ENCODE peak calls at places on chromosomes 12 and 14, in seven cellular contexts. Y, H, R, M, G, S and B are unnamed samples. For H3K4me1 and H3K36me3, the result is how much of the 10 kb centered on the place peaks cover.

GRCh38 chr12:19131020-19131431 is 1.5 kb downstream of the PLEKHA5 start:
- DNase-seq in Y (no peak), H (no peak), R (peak), M (peak), G (peak), S (peak), B (no peak)

GRCh38 chr14:58082491-58083098 is 69.4 kb downstream of the ARMH4 start:
- DNase-seq in Y (no peak), H (no peak), R (no peak), M (no peak), G (no peak), S (no peak), B (no peak)

GRCh38 chr14:75885829-75886228 is 96.0 kb downstream of the TGFB3 start:
- DNase-seq in Y (no peak), H (no peak), R (no peak), M (no peak), G (no peak), S (no peak), B (no peak)

GRCh38 chr12:96861656-96862055 is 45.4 kb upstream of the NEDD1 start:
- DNase-seq in Y (no peak), H (no peak), R (no peak), M (no peak), G (no peak), S (no peak), B (no peak)

GRCh38 chr12:121404734-121405133 is 4.8 kb downstream of the RNF34 start:
- DNase-seq in Y (no peak), H (no peak), R (no peak), M (peak), G (no peak), S (no peak), B (no peak)

GRCh38 chr12:89345830-89346740 is 6.2 kb downstream of the DUSP6 start:
- DNase-seq in Y (peak), H (peak), R (peak), M (no peak), G (peak), S (peak), B (peak)

GRCh38 chr12:115794659-115795081 is 482.8 kb downstream of the MED13L start:
- DNase-seq in Y (peak), H (no peak), R (peak), M (peak), G (no peak), S (no peak), B (no peak)

GRCh38 chr14:100840286-100840685 is 14.4 kb downstream of the MEG3 start:
- DNase-seq in Y (no peak), H (no peak), R (no peak), M (no peak), G (no peak), S (peak), B (no peak)

GRCh38 chr12:52335598-52336262 is 14.5 kb upstream of the KRT83 start:
- DNase-seq in Y (no peak), H (no peak), R (peak), M (no peak), G (no peak), S (no peak), B (no peak)

GRCh38 chr12:54052745-54053624 is 650 bp upstream of the HOXC4 start:
- DNase-seq in Y (peak), H (no peak), R (no peak), M (no peak), G (no peak), S (no peak), B (no peak)

GRCh38 chr12:48968467-48968866 is 3.1 kb downstream of the WNT10B start:
- DNase-seq in Y (no peak), H (no peak), R (no peak), M (no peak), G (no peak), S (no peak), B (no peak)

GRCh38 chr12:24012528-24012927 is 63.1 kb upstream of the SOX5 start:
- DNase-seq in Y (no peak), H (no peak), R (no peak), M (peak), G (no peak), S (no peak), B (no peak)

GRCh38 chr12:94614288-94614721 is 36.1 kb downstream of the TMCC3 start:
- DNase-seq in Y (peak), H (no peak), R (no peak), M (no peak), G (no peak), S (peak), B (no peak)

GRCh38 chr14:43438056-43438455 is 1069.0 kb downstream of the FSCB start:
- DNase-seq in Y (no peak), H (no peak), R (no peak), M (no peak), G (no peak), S (no peak), B (no peak)

GRCh38 chr12:123131291-123131831 is 19.5 kb downstream of the PITPNM2 start:
- DNase-seq in Y (peak), H (no peak), R (peak), M (no peak), G (no peak), S (no peak), B (no peak)

GRCh38 chr12:55658635-55659391 is 22.1 kb downstream of the OR10P1 start:
- DNase-seq in Y (peak), H (no peak), R (no peak), M (no peak), G (no peak), S (no peak), B (no peak)

GRCh38 chr12:51437471-51437870 is 12.8 kb downstream of the SLC4A8 start:
- DNase-seq in Y (no peak), H (no peak), R (no peak), M (no peak), G (no peak), S (no peak), B (no peak)

GRCh38 chr12:93722179-93722578 is 45.0 kb downstream of the CRADD start:
- DNase-seq in Y (no peak), H (no peak), R (no peak), M (no peak), G (no peak), S (no peak), B (no peak)

GRCh38 chr12:28955921-28956320 is 193.2 kb upstream of the FAR2 start:
- DNase-seq in Y (no peak), H (no peak), R (no peak), M (no peak), G (no peak), S (no peak), B (no peak)

GRCh38 chr12:50690923-50691322 is 73.0 kb upstream of the ATF1 start:
- DNase-seq in Y (no peak), H (no peak), R (no peak), M (peak), G (peak), S (no peak), B (no peak)

GRCh38 chr14:65787461-65787860 is 374.9 kb downstream of the FUT8 start:
- DNase-seq in Y (no peak), H (no peak), R (no peak), M (no peak), G (no peak), S (no peak), B (no peak)

GRCh38 chr14:35949933-35950332 is 123.8 kb downstream of the BRMS1L start:
- DNase-seq in Y (no peak), H (no peak), R (no peak), M (peak), G (no peak), S (peak), B (no peak)

GRCh38 chr12:71627438-71628002 is 36.1 kb downstream of the ZFC3H1 start:
- DNase-seq in Y (no peak), H (no peak), R (no peak), M (no peak), G (no peak), S (no peak), B (no peak)

GRCh38 chr14:81471062-81471461 is 62.6 kb downstream of the SEL1L start:
- DNase-seq in Y (no peak), H (no peak), R (no peak), M (no peak), G (no peak), S (no peak), B (no peak)

GRCh38 chr12:50050410-50051280 is 6.8 kb upstream of the ASIC1 start:
- DNase-seq in Y (peak), H (peak), R (peak), M (peak), G (peak), S (peak), B (peak)

GRCh38 chr14:49861923-49862673 is 9.5 kb upstream of the NEMF start:
- DNase-seq in Y (peak), H (peak), R (peak), M (peak), G (peak), S (peak), B (peak)
- TF ChIP-seq CTCF in Y (peak), H (peak), R (peak), M (peak), G (peak), S (peak), B (peak)

DNA sequence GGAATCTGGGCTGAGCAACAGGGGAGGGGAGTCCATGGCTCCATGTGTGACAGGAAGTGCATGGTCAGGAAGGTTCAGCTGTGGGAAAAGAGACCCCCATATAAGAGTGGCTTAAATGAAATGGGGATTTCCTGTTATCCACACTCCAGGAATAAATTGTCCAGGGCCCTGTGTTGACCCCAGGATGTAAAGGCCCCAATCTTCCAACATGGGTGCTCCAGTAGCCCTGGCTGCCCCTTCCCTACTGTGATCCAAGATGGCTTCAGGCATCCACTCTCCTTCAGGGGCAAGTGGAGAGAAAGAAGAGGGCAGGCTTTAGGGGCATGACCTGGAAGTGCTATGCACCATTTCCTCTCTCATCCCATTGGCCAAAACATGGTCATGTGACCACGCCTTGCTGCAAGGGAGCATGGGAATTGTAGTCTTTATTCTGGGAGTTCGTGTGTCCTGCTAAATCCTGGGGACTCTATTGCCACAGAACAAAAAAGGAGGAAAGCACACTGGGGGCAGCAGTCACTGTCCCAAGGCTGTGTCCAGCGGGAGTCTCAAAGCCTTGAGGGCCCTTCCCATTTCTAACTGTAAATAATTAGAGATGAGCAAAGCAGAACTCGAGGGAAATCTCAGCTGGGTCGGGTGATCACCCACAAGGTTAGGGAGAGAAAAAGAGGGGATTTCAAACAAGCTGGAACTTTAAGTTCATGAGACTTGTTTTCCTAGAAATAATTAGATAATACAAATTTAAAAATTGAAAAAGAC is 289.2 kb downstream of the ADGRD1 start:
- DNase-seq in Y (peak), H (no peak), R (no peak), M (no peak), G (peak), S (peak), B (no peak)
- H3K4me1 ChIP-seq in Y (under half), H (under half), R (under half), M (under half), G (under half), S (under half), B (under half)

GRCh38 chr12:6582196-6582595 is 14.1 kb upstream of the NOP2 start:
- DNase-seq in Y (peak), H (no peak), R (no peak), M (no peak), G (no peak), S (peak), B (no peak)

GRCh38 chr12:6584293-6584692 is 16.2 kb upstream of the NOP2 start:
- DNase-seq in Y (no peak), H (no peak), R (no peak), M (no peak), G (no peak), S (no peak), B (no peak)

GRCh38 chr12:6582959-6583358 is 14.9 kb upstream of the NOP2 start:
- DNase-seq in Y (no peak), H (no peak), R (no peak), M (no peak), G (no peak), S (no peak), B (no peak)
- H3K36me3 ChIP-seq in Y (half or more), H (under half), R (under half), M (half or more), G (half or more), S (under half), B (half or more)

DNA sequence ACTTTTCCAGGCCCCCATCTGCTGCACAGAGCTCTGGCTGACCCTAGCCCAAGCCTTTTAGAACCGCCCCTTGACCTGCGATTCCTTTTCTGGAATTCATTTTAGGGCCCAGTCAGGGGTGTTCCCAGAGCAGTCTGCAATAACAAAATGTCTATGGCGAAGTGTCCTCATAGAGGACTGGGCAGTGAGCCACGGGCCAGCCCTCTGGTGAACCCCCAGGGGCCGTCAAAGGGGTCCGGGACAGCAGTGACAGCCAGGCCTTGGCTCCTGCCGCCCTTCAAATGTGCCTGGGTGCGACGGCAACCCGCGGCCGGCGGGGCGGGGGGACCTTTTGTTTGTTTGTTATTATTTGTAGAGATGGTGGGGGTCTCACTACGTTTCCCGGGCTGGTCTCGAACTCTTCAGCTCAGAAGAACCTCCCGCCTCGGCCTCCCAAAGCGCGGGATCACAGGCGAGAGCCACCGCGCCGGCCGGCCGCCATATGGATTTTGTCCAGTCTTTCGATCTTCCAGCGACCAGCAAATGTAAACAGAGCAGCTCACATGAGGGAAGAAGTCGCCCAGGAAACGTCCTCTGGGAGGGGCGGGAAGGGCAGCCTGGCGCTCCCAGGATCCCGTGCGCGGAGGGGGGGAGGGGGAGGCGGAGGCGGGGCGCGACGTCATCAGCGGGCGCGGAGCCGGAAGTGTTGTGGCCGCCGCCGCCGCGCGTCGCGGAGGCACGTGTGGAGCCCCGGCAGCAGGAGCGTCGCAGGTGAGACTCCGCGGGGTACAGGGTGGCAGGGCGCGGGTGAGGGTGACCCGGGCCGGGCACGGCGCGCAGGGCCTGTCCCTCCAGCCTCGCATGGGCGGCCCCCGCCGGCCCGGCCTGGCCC is at the start of gene TRMT61A:
- DNase-seq in Y (peak), H (peak), R (peak), M (peak), G (peak), S (peak), B (peak)
- TF ChIP-seq CTCF in Y (no peak), H (no peak), R (no peak), M (no peak), G (no peak), S (no peak), B (no peak)

GRCh38 chr12:68341822-68342221 is 9.7 kb upstream of the MDM1 start:
- DNase-seq in Y (no peak), H (no peak), R (no peak), M (peak), G (no peak), S (no peak), B (no peak)
- H3K4me1 ChIP-seq in Y (under half), H (under half), R (under half), M (half or more), G (under half), S (under half), B (under half)

GRCh38 chr12:332581-333205 is 56.4 kb downstream of the KDM5A start:
- DNase-seq in Y (no peak), H (no peak), R (no peak), M (no peak), G (no peak), S (no peak), B (no peak)
- H3K36me3 ChIP-seq in Y (half or more), H (under half), R (under half), M (half or more), G (half or more), S (under half), B (under half)

GRCh38 chr12:26153421-26154154 is 28.8 kb upstream of the BHLHE41 start:
- DNase-seq in Y (no peak), H (no peak), R (no peak), M (peak), G (peak), S (no peak), B (no peak)
- TF ChIP-seq CTCF in Y (peak), H (no peak), R (no peak), M (no peak), G (no peak), S (no peak), B (no peak)

GRCh38 chr14:60642790-60643397 is 6.4 kb downstream of the SIX1 start:
- DNase-seq in Y (peak), H (peak), R (no peak), M (no peak), G (no peak), S (peak), B (no peak)
- H3K4me1 ChIP-seq in Y (under half), H (under half), R (under half), M (under half), G (under half), S (under half), B (under half)

GRCh38 chr14:52040598-52040997 is 28.3 kb downstream of the NID2 start:
- DNase-seq in Y (no peak), H (no peak), R (no peak), M (no peak), G (no peak), S (no peak), B (no peak)
- H3K36me3 ChIP-seq in Y (under half), H (under half), R (under half), M (under half), G (half or more), S (under half), B (under half)